ENCODE peak calls at places on chromosomes 13 and 19, in six cellular contexts. R is lower leg skin, J is body of pancreas, B is stomach, X is ovary, Z is adrenal gland. L is an unnamed sample.

GRCh38 chr13:114127473-114128347 is 4.7 kb downstream of the RASA3 start:
- DNase-seq in R (no peak), J (no peak), B (no peak), X (no peak), Z (no peak), L (no peak)

GRCh38 chr19:18194554-18195238 is 1.7 kb downstream of the MPV17L2 start:
- DNase-seq in R (no peak), J (peak), B (no peak), X (peak), Z (peak), L (peak)

GRCh38 chr13:47397739-47398138 is 500.9 kb upstream of the HTR2A start:
- DNase-seq in R (no peak), J (no peak), B (no peak), X (no peak), Z (no peak), L (no peak)

GRCh38 chr13:20192470-20193141 is at the start of gene GJB2:
- DNase-seq in R (no peak), J (peak), B (peak), X (no peak), Z (no peak), L (no peak)

GRCh38 chr19:46428278-46429141 is at the start of gene PNMA8C:
- DNase-seq in R (no peak), J (peak), B (peak), X (peak), Z (peak), L (peak)

GRCh38 chr13:112210401-112210800 is 143.5 kb downstream of the SOX1 start:
- DNase-seq in R (no peak), J (no peak), B (no peak), X (no peak), Z (no peak), L (no peak)

GRCh38 chr19:15934332-15935078 is at the start of gene CYP4F11:
- DNase-seq in R (peak), J (peak), B (peak), X (peak), Z (peak), L (no peak)

GRCh38 chr13:30313307-30313706 is 6.0 kb upstream of the KATNAL1 start:
- DNase-seq in R (no peak), J (no peak), B (no peak), X (no peak), Z (no peak), L (no peak)

GRCh38 chr19:54804101-54804500 is 691 bp downstream of the KIR2DL4 start:
- DNase-seq in R (no peak), J (no peak), B (no peak), X (no peak), Z (no peak), L (no peak)

GRCh38 chr13:111281751-111282311 is 38.6 kb upstream of the TEX29 start:
- DNase-seq in R (no peak), J (no peak), B (no peak), X (no peak), Z (peak), L (no peak)

GRCh38 chr19:40423227-40423566 is 2.6 kb downstream of the SERTAD1 start:
- DNase-seq in R (no peak), J (no peak), B (no peak), X (no peak), Z (no peak), L (no peak)

GRCh38 chr19:28334419-28334818 is 878.5 kb downstream of the UQCRFS1 start:
- DNase-seq in R (no peak), J (no peak), B (no peak), X (no peak), Z (no peak), L (no peak)

GRCh38 chr19:43479961-43480561 is 14.7 kb upstream of the LYPD3 start:
- DNase-seq in R (no peak), J (no peak), B (no peak), X (no peak), Z (no peak), L (no peak)

GRCh38 chr13:39451860-39452301 is 151.1 kb downstream of the LHFPL6 start:
- DNase-seq in R (peak), J (peak), B (no peak), X (peak), Z (peak), L (peak)

GRCh38 chr19:19276386-19276785 is 3.3 kb upstream of the TM6SF2 start:
- DNase-seq in R (no peak), J (no peak), B (no peak), X (no peak), Z (no peak), L (no peak)

GRCh38 chr19:10717054-10717355 is 874 bp upstream of the DNM2 start:
- DNase-seq in R (no peak), J (no peak), B (no peak), X (no peak), Z (no peak), L (no peak)

GRCh38 chr13:98352226-98352625 is 175.2 kb upstream of the RNF113B start:
- DNase-seq in R (no peak), J (no peak), B (no peak), X (no peak), Z (no peak), L (no peak)

GRCh38 chr13:107866007-107866665 is 349.2 kb downstream of the LIG4 start:
- DNase-seq in R (no peak), J (peak), B (no peak), X (no peak), Z (no peak), L (no peak)

GRCh38 chr13:73090116-73090811 is 31.5 kb downstream of the KLF5 start:
- DNase-seq in R (no peak), J (peak), B (peak), X (no peak), Z (peak), L (no peak)

GRCh38 chr19:16261584-16262370 is 62.8 kb upstream of the KLF2 start:
- DNase-seq in R (no peak), J (no peak), B (no peak), X (no peak), Z (no peak), L (no peak)

GRCh38 chr13:25678398-25678797 is 306.6 kb downstream of the ATP8A2 start:
- DNase-seq in R (no peak), J (peak), B (peak), X (no peak), Z (no peak), L (no peak)

GRCh38 chr19:1814391-1814790 is 2.3 kb upstream of the ATP8B3 start:
- DNase-seq in R (no peak), J (no peak), B (no peak), X (no peak), Z (no peak), L (no peak)

GRCh38 chr19:4066176-4066606 is 508 bp downstream of the ZBTB7A start:
- DNase-seq in R (no peak), J (no peak), B (no peak), X (peak), Z (no peak), L (peak)

GRCh38 chr13:113184568-113185440 is 23.7 kb downstream of the PCID2 start:
- DNase-seq in R (no peak), J (no peak), B (no peak), X (no peak), Z (no peak), L (no peak)

GRCh38 chr13:96003304-96003703 is 49.9 kb downstream of the UGGT2 start:
- DNase-seq in R (no peak), J (no peak), B (no peak), X (no peak), Z (no peak), L (no peak)

GRCh38 chr13:51501096-51501495 is 48.3 kb upstream of the INTS6 start:
- DNase-seq in R (no peak), J (no peak), B (no peak), X (no peak), Z (no peak), L (no peak)

GRCh38 chr19:3520166-3521103 is 14.3 kb downstream of the FZR1 start:
- DNase-seq in R (peak), J (no peak), B (no peak), X (no peak), Z (no peak), L (no peak)

GRCh38 chr13:99256709-99257108 is 1.5 kb downstream of the GPR18 start:
- DNase-seq in R (no peak), J (no peak), B (no peak), X (no peak), Z (no peak), L (no peak)

GRCh38 chr13:73721571-73721970 is 412.6 kb downstream of the KLF12 start:
- DNase-seq in R (no peak), J (no peak), B (no peak), X (no peak), Z (no peak), L (no peak)

DNA sequence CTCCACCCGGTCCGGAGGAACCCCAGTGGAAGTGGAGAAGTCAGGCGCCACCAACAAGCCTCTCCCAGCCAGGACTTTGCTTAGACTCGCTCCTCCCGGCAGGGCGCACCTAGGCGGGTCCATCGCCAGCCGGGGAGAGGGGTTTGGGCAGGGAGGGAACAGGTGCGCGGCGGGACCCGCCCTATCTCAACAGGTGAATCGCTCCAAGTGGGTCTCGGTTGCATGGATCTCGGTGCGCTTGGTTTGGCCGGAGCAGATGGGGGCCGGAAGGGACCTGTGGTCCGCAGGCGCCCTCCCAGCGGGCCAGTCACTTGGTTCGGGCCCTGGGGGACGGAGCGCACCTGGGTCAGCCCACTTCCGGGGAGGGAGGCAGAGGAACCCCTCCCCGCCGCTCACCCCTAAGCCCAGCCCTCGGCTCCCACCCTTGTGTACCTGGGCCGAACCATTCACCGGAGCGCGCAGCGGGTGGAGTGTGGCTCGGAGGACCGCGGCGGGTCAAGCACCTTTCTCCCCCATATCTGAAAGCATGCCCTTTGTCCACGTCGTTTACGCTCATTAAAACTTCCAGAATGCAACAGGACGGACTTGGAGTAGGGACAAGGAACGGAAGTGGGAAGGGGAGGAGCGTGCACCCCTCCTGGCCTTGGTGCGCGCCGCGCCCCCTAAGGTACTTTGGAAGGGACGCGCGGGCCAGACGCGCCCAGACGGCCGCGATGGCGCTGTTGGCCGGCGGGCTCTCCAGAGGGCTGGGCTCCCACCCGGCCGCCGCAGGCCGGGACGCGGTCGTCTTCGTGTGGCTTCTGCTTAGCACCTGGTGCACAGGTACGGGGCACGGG is at the start of gene LSR:
- DNase-seq in R (peak), J (peak), B (peak), X (peak), Z (peak), L (no peak)
- TF ChIP-seq POLR2A in R (no peak), J (peak), B (no peak), X (no peak), Z (peak), L (peak)

DNA sequence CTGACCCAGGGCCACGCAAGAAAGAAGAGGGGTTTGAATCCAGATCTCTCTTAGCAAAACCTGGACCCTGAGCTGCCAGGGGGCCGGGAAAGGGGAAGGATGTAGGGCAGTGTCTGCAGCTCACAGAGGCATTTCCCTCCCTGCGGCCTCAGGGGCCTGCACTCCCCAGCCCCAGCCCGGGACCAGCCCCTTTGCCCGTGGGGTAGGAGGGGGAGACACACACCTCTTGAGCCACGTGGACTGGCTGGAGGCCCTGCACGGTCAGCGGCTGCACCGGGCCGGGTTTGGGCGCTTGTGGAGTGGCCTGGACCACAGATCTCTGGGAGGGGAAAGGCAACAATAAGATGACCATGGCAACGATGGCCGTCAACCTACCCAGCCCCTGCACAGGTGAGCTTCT is 26.9 kb downstream of the RFX1 start:
- DNase-seq in R (no peak), J (no peak), B (no peak), X (peak), Z (no peak), L (no peak)
- H3K4me3 ChIP-seq in R (no peak), J (no peak), B (peak), X (peak), Z (peak), L (peak)

GRCh38 chr13:61954092-61954491 is 538.4 kb upstream of the PCDH20 start:
- DNase-seq in R (no peak), J (no peak), B (no peak), X (no peak), Z (no peak), L (no peak)
- TF ChIP-seq CTCF in R (no peak), J (peak), B (no peak), X (no peak), Z (peak), L (peak)

DNA sequence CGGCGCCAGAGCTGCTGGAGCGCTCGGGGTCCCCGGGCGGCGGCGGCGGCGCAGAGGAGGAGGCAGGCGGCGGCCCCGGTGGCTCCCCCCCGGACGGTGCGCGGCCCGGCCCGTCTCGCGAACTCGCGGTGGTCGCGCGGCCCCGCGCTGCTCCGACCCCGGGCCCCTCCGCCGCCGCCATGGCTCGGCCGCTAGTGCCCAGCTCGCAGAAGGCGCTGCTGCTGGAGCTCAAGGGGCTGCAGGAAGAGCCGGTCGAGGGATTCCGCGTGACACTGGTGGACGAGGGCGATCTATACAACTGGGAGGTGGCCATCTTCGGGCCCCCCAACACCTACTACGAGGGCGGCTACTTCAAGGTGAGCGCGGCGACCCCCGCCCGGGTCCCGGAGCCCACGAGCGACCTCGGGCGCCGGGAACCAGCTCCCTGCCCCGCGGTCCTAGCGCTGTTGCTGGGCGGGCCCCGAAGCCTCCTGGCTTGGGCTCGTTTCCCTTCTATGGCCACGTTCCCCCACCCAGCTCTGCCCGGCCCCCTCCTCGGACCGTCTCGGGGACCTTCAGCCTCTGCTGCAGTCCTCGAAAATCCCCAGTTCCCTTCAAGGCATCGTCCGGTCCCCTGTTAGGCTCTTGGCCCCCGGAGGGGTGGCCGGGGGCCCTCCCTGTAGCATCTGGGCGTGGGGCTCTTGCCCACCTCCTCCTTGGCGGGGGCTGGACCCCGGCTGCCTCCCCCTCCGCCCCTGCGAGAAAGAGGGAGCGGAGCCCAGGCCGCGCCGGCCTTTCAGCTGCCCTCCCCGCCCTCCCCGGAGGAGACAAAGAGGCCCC is at the start of gene CDC34:
- DNase-seq in R (no peak), J (no peak), B (no peak), X (no peak), Z (peak), L (no peak)
- TF ChIP-seq POLR2A in R (no peak), J (no peak), B (no peak), X (peak), Z (peak), L (no peak)

DNA sequence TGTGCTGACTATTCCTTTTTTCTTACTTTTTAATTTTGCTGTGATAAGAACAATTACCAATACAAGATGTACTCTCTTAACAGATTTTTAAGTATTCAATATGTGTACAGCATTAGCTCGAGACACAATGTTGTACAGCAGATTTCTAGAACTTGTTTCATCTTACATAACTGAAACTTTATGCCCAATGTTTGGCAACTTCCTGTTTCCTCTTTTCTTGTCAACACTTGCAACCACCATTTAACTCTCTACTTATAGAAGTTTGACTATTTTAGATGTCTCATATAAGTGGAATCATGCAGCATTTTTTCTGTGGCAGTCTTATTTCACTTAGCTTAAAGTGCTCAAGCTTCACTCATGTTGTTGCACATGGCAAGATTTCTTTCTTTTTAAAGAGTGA is 1426.8 kb downstream of the SLITRK5 start:
- DNase-seq in R (no peak), J (no peak), B (no peak), X (no peak), Z (no peak), L (no peak)
- H3K4me3 ChIP-seq in R (no peak), J (no peak), B (no peak), X (no peak), Z (no peak), L (no peak)